ENCODE peak calls at places on chromosomes 16 and 17, in six cellular contexts. S is lower lobe of right lung, N is heart right ventricle, P is neural progenitor cell, J is AG10803, L is fibroblast of villous mesenchyme. G is an unnamed sample.

GRCh38 chr16:68752602-68753001 is 15.5 kb downstream of the CDH1 start:
- DNase-seq in P (no peak), S (no peak), J (no peak), L (no peak), N (no peak), G (no peak)

GRCh38 chr17:64608571-64608981 is 53.5 kb downstream of the SMURF2 start:
- DNase-seq in S (no peak), N (no peak), P (no peak), L (peak; percentile 41), J (peak; percentile 34), G (peak; percentile 22)

GRCh38 chr16:27703545-27703944 is 153.6 kb downstream of the KATNIP start:
- DNase-seq in N (no peak), L (peak; percentile 61), P (no peak), S (no peak), J (peak; percentile 43), G (peak; percentile 12)

GRCh38 chr17:7589891-7590611 is at the start of gene SOX15:
- DNase-seq in S (no peak), L (no peak), P (peak; percentile 54), N (no peak), J (no peak), G (no peak)

GRCh38 chr16:51941412-51941811 is 605.5 kb downstream of the TOX3 start:
- DNase-seq in S (no peak), N (no peak), L (no peak), P (no peak), J (no peak), G (no peak)

GRCh38 chr16:17617021-17617420 is 146.3 kb upstream of the XYLT1 start:
- DNase-seq in P (no peak), S (no peak), N (no peak), J (no peak), L (no peak), G (no peak)

GRCh38 chr17:55451203-55451641 is 29.6 kb upstream of the MMD start:
- DNase-seq in S (no peak), N (no peak), P (no peak), L (peak; percentile 93), J (peak; percentile 61), G (peak; percentile 79)

GRCh38 chr17:57953703-57954420 is 1.4 kb downstream of the CUEDC1 start:
- DNase-seq in S (no peak), J (no peak), L (no peak), P (no peak), N (no peak), G (no peak)

GRCh38 chr17:67359960-67360817 is 6.2 kb downstream of the PSMD12 start:
- DNase-seq in J (peak; percentile 40), S (no peak), P (peak; percentile 35), N (no peak), L (no peak), G (peak; percentile 49)

GRCh38 chr17:42702446-42702845 is 20.1 kb downstream of the CNTNAP1 start:
- DNase-seq in L (no peak), P (no peak), S (no peak), N (no peak), J (no peak), G (no peak)

GRCh38 chr16:9226924-9227323 is 135.5 kb downstream of the HAPSTR1 start:
- DNase-seq in J (no peak), S (no peak), L (no peak), N (no peak), P (no peak), G (no peak)

GRCh38 chr16:8717892-8718400 is 43.5 kb downstream of the ABAT start:
- DNase-seq in P (no peak), J (no peak), N (no peak), L (no peak), S (no peak), G (no peak)

GRCh38 chr16:61831351-61831933 is 204.8 kb downstream of the CDH8 start:
- DNase-seq in L (no peak), J (peak; percentile 26), N (no peak), S (no peak), P (no peak), G (no peak)

GRCh38 chr17:39666601-39667261 is 1.5 kb upstream of the PNMT start:
- DNase-seq in N (peak; percentile 77), J (no peak), L (no peak), P (no peak), S (no peak), G (no peak)

GRCh38 chr17:39664581-39665561 is at the start of gene TCAP:
- DNase-seq in L (no peak), J (no peak), S (no peak), N (peak; percentile 71), P (no peak), G (no peak)

GRCh38 chr17:39666231-39666600 is 1.1 kb downstream of the TCAP start:
- DNase-seq in S (no peak), N (no peak), J (no peak), P (no peak), L (no peak), G (no peak)

GRCh38 chr17:39667262-39668140 is 752 bp upstream of the PNMT start:
- DNase-seq in S (no peak), P (peak; percentile 52), J (no peak), L (peak; percentile 23), N (peak; percentile 64), G (no peak)

DNA sequence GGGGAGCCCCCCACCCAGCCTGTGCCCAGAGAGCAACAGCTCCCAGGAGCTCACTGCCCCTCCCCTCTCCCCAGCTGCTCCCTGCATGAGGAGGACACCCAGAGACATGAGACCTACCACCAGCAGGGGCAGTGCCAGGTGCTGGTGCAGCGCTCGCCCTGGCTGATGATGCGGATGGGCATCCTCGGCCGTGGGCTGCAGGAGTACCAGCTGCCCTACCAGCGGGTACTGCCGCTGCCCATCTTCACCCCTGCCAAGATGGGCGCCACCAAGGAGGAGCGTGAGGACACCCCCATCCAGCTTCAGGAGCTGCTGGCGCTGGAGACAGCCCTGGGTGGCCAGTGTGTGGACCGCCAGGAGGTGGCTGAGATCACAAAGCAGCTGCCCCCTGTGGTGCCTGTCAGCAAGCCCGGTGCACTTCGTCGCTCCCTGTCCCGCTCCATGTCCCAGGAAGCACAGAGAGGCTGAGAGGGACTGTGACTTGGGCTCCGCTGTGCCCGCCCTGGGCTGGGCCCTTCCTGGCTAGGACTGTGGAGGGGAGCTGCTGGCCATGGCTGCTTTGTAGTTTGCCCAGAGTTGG is 583 bp downstream of the TCAP start:
- DNase-seq in J (no peak), L (no peak), S (no peak), N (peak; percentile 40), P (peak; percentile 60), G (no peak)
- TF ChIP-seq CTCF in J (peak; percentile 19), L (no peak), S (no peak), N (no peak), P (peak; percentile 21), G (no peak)

DNA sequence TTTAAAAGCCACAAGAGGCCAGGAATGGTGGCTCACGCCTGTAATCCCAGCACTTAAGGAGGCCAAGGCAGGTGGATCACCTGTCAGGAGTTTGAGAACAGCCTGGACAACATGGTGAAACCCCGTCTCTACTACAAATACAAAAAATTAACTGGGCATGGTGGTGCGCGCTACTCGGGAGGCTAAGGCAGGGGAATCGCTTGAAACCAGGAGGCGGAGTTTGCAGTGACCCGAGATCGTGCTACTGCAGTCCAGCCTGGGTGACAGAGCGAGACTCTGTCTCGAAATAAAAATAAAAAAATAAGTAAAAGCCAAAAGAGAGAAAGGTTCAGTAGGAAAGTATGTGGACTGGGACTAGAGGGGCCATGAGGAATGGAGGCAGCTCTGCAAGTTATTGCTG is 13.1 kb upstream of the ITGAL start:
- DNase-seq in N (no peak), P (no peak), L (no peak), J (no peak), S (no peak), G (no peak)
- H3K4me3 ChIP-seq in N (no peak overlapping the region), P (no peak overlapping the region), L (no peak overlapping the region), J (no peak overlapping the region), S (no peak overlapping the region), G (no peak overlapping the region)

DNA sequence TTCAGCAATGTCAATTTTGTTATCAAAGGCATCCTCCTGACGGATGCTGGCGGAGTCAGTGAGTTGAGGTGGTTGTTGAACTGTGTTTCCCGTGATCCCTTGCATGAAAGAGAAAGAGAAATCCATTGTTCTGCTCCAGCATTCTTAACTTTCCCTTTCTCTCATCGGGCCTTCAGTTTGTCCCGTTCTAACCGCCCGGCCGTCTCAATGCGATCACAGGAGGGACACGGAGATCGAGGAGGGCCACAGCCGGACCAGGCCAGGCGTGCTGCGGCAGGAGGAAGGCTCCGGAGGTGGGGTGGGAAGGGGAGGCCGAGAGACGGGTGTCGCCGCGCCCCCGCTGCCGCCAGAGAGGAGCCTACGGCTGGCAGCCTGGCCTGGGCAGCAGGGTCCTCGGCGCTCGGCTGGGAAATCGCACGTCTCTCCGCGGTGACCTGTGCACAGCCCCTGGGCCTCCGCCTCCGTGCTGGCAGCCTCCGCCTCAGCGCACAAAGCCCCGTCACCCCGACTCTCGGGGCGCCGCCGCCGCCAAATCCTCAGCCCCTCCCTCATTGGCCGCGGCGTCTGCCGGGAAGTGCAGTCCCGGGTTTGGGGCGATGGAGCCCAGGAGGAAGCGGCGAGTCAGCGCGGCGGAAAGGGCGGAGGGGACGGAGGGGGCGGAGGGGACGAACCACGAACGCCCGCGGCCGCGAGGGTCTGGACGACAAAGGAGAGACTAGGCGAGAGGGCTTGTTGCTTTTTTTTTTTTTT is 38.1 kb downstream of the SOST start:
- DNase-seq in S (peak; percentile 87), N (peak; percentile 86), L (peak; percentile 52), P (peak; percentile 86), J (peak; percentile 66), G (peak; percentile 54)
- TF ChIP-seq CTCF in S (no peak), N (no peak), L (no peak), P (no peak), J (no peak), G (no peak)

GRCh38 chr16:56317998-56318912 is 107.1 kb downstream of the AMFR start:
- DNase-seq in L (peak; percentile 69), N (peak; percentile 85), J (peak; percentile 69), P (peak; percentile 88), S (peak; percentile 82), G (peak; percentile 80)
- H3K4me3 ChIP-seq in L (peak overlapping the region; percentile 43), N (peak overlapping the region; percentile 41), J (peak overlapping the region; percentile 43), P (no peak overlapping the region), S (peak overlapping the region; percentile 11), G (peak overlapping the region; percentile 35)

DNA sequence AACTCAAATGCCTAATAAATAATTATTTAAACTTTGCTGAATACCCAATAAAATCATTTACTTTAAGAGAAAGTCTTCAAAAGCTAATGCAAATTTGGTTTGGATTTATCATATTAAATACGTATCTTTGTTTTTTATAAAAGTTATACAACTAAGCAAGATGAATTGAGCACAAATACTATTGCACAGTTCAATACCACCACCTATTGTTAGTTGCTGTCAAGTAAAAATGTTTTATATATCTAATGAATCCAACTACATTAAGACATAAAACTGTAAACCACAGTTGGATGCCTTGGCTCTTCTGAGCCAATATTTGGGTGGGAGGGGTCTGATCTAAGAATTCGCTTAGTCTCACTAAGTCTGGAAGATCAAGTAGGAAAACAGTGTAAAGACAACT is 7.7 kb downstream of the FBXL20 start:
- DNase-seq in L (no peak), J (peak; percentile 35), N (no peak), S (no peak), P (no peak), G (peak; percentile 68)
- TF ChIP-seq CTCF in L (no peak), J (peak; percentile 36), N (peak; percentile 47), S (no peak), P (no peak), G (peak; percentile 12)

DNA sequence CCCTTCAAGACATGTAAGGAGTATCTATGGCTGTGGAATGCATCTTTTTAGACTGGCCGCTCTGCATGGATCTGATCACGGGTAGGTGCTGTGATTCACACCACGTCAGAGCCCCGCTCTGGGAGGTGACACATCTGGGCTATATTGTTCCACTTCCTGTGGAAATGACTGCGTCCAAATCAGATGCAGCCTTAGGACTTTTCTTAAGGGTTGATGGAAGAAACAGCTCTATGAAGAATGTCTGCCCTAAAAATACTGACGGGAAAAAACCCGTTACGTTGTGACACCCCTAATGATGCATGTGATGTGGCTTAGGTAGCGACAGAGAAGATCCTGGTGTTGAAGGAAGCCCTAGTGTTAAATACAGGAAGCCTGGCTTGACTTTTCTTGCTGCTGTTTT is 12.2 kb downstream of the BANP start:
- DNase-seq in P (no peak), N (no peak), L (peak; percentile 79), S (no peak), J (peak; percentile 85), G (peak; percentile 89)
- H3K4me3 ChIP-seq in P (no peak overlapping the region), N (no peak overlapping the region), L (no peak overlapping the region), S (no peak overlapping the region), J (peak overlapping the region; percentile 26), G (no peak overlapping the region)

G was measured in fibroblast of the aortic adventitia.